ENCODE peak calls at places on chromosome 15, in eight cellular contexts. F is endothelial cell, Y is coronary artery, J is mesothelial cell of epicardium, O is body of pancreas, C is neural crest cell, H is Panc1, S is cardiac muscle cell. W is an unnamed sample.

GRCh38 chr15:45314960-45315359 is 62.9 kb downstream of the SLC28A2 start:
- DNase-seq in J (no peak), Y (no peak), C (peak), S (no peak), O (peak), F (peak), H (no peak), W (no peak)

GRCh38 chr15:93706881-93707280 is 524.5 kb upstream of the MCTP2 start:
- DNase-seq in O (no peak), Y (no peak), S (no peak), J (no peak), H (no peak), C (no peak), F (no peak), W (no peak)

GRCh38 chr15:93331545-93332117 is 242.6 kb upstream of the RGMA start:
- DNase-seq in O (peak), F (peak), H (no peak), S (peak), J (no peak), Y (no peak), C (no peak), W (no peak)

GRCh38 chr15:68431037-68431791 is 749 bp downstream of the ITGA11 start:
- DNase-seq in C (no peak), S (peak), Y (peak), H (no peak), O (no peak), J (peak), F (peak), W (peak)

GRCh38 chr15:77107068-77107467 is 36.2 kb upstream of the TSPAN3 start:
- DNase-seq in F (no peak), Y (no peak), J (no peak), C (no peak), H (no peak), S (no peak), O (peak), W (no peak)

GRCh38 chr15:100252359-100252758 is 89.4 kb downstream of the ADAMTS17 start:
- DNase-seq in Y (peak), S (no peak), J (no peak), C (no peak), H (no peak), F (no peak), O (no peak), W (peak)

GRCh38 chr15:73142802-73143762 is 90.8 kb downstream of the NEO1 start:
- DNase-seq in S (no peak), O (no peak), F (no peak), J (no peak), C (no peak), H (no peak), Y (no peak), W (no peak)

GRCh38 chr15:101170568-101171350 is 81.1 kb downstream of the CHSY1 start:
- DNase-seq in J (no peak), F (no peak), Y (peak), O (no peak), S (no peak), H (no peak), C (no peak), W (no peak)

GRCh38 chr15:63338170-63338569 is 43.5 kb downstream of the CA12 start:
- DNase-seq in O (no peak), F (no peak), S (no peak), Y (no peak), C (no peak), H (no peak), J (no peak), W (no peak)

GRCh38 chr15:32979710-32980109 is 214.8 kb downstream of the FMN1 start:
- DNase-seq in F (no peak), S (no peak), H (no peak), O (no peak), Y (no peak), C (no peak), J (no peak), W (no peak)

GRCh38 chr15:35545316-35545824 is 595 bp downstream of the DPH6 start:
- DNase-seq in Y (peak), J (peak), O (peak), S (peak), C (peak), F (peak), H (peak), W (no peak)

GRCh38 chr15:60396560-60396963 is 1.2 kb downstream of the ANXA2 start:
- DNase-seq in S (no peak), F (no peak), J (no peak), H (no peak), O (no peak), Y (no peak), C (no peak), W (no peak)

GRCh38 chr15:48644827-48645557 is 517 bp downstream of the FBN1 start:
- DNase-seq in F (peak), S (peak), Y (peak), O (peak), J (peak), H (no peak), C (peak), W (peak)

GRCh38 chr15:81091889-81092558 is 42.0 kb upstream of the CFAP161 start:
- DNase-seq in J (no peak), Y (no peak), C (no peak), H (peak), F (no peak), O (peak), S (peak), W (no peak)

GRCh38 chr15:90035095-90035834 is 34.1 kb downstream of the ZNF710 start:
- DNase-seq in Y (peak), H (no peak), O (peak), F (no peak), C (no peak), S (no peak), J (no peak), W (no peak)

GRCh38 chr15:49731187-49731828 is 110.5 kb downstream of the DTWD1 start:
- DNase-seq in J (no peak), S (no peak), F (no peak), C (no peak), O (peak), H (no peak), Y (no peak), W (no peak)

GRCh38 chr15:41429003-41429890 is 12.4 kb downstream of the RTF1 start:
- DNase-seq in H (no peak), F (no peak), J (no peak), S (no peak), C (no peak), O (no peak), Y (no peak), W (no peak)

GRCh38 chr15:48466825-48467224 is 135.6 kb downstream of the DUT start:
- DNase-seq in J (no peak), H (no peak), C (no peak), O (no peak), S (no peak), F (no peak), Y (no peak), W (no peak)

GRCh38 chr15:92683511-92683834 is 27.9 kb upstream of the FAM174B start:
- DNase-seq in S (peak), O (peak), C (peak), J (peak), F (peak), H (peak), Y (no peak), W (no peak)

GRCh38 chr15:62053439-62054085 is 6.7 kb downstream of the VPS13C start:
- DNase-seq in O (no peak), F (no peak), Y (no peak), S (no peak), H (no peak), J (no peak), C (no peak), W (no peak)

GRCh38 chr15:68261241-68261640 is 16.3 kb upstream of the FEM1B start:
- DNase-seq in S (no peak), Y (no peak), O (no peak), C (no peak), J (no peak), H (no peak), F (no peak), W (no peak)

GRCh38 chr15:51736069-51736468 is 1.4 kb downstream of the LYSMD2 start:
- DNase-seq in C (no peak), F (no peak), O (no peak), Y (no peak), J (no peak), S (no peak), H (no peak), W (no peak)

GRCh38 chr15:51737538-51738305 is at the start of gene LYSMD2:
- DNase-seq in H (no peak), F (peak), Y (peak), J (peak), O (peak), S (peak), C (peak), W (peak)

GRCh38 chr15:51735611-51736010 is 1.8 kb downstream of the LYSMD2 start:
- DNase-seq in C (no peak), F (no peak), O (no peak), J (no peak), Y (no peak), H (no peak), S (no peak), W (no peak)

GRCh38 chr15:51736646-51737537 is 563 bp downstream of the LYSMD2 start:
- DNase-seq in Y (no peak), J (no peak), C (peak), H (no peak), S (peak), O (peak), F (peak), W (no peak)

DNA sequence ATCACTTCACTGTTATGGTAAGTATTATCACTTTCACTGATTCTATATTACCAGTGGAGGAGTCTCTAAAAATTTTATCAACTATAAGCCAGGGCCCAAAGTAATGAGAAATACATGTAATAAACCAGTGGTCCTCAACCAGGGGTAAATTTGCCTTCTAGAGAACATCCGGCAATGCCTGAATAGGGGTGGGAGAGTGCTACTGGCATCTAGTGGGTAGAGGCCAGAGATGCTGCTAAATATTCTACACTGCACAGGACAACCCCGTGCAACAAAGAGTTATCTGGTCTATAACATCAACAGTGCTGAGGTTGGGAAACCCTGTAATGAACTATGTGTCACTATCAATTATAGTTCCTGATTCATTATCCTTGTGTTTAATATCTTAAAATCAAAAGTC is 2.2 kb downstream of the LYSMD2 start:
- DNase-seq in J (no peak), S (no peak), C (no peak), Y (no peak), H (no peak), O (no peak), F (no peak), W (no peak)
- TF ChIP-seq CTCF in J (no peak), S (no peak), C (no peak), Y (no peak), H (peak), O (no peak), F (no peak), W (no peak)

DNA sequence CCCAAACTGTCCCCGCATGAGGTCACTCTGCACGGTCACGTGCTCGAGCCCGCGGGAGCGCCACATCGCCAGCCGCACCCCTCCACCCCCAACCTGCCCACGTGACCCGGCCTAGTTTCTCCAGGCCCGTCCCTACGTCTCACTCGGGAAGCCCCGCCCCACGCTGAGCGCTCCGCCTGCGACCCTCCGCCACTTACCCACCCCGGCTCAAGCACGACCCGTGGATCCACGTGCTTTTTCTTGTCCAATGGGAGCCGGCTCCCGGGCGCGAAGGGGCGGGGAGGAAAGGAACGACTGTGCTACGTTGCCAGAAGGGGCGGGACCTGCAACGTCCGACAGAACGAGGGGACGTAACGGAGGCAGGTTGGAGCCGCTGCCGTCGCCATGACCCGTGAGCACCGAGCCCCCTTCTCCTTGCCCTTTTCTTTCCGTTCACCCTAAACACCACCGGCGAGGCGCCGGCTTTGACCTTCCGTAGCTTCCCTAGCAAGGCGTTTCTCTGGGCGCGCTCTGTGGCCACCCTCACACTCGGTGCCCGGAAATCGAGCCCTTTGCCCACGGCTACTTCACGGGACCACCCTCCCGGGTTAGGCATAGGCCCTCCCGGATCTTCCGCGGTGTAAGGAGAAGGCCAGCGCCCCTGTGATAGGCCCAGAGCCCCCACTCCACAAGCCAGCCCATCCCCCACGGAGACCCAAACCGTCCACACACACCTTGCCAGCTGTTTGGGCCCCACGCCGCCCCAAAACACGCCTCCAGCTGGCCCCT is at the start of gene SERF2:
- DNase-seq in Y (peak), C (peak), O (peak), F (peak), S (peak), H (peak), J (peak), W (peak)
- TF ChIP-seq CTCF in Y (no peak), C (no peak), O (no peak), F (no peak), S (no peak), H (no peak), J (no peak), W (no peak)

GRCh38 chr15:71386448-71387236 is 271.4 kb downstream of the THSD4 start:
- DNase-seq in J (no peak), S (peak), C (no peak), O (no peak), F (peak), Y (no peak), H (no peak), W (no peak)
- TF ChIP-seq CTCF in J (peak), S (peak), C (peak), O (peak), F (peak), Y (peak), H (peak), W (peak)

GRCh38 chr15:59355730-59356129 is 16.9 kb downstream of the MYO1E start:
- DNase-seq in Y (no peak), H (no peak), O (no peak), J (no peak), C (no peak), F (no peak), S (no peak), W (no peak)

GRCh38 chr15:59364238-59364637 is 8.4 kb downstream of the MYO1E start:
- DNase-seq in C (no peak), F (no peak), S (no peak), H (no peak), J (no peak), Y (no peak), O (no peak), W (no peak)

GRCh38 chr15:59362339-59362738 is 10.3 kb downstream of the MYO1E start:
- DNase-seq in O (no peak), J (no peak), F (no peak), C (no peak), Y (no peak), H (no peak), S (no peak), W (no peak)

GRCh38 chr15:59360896-59361295 is 11.8 kb downstream of the MYO1E start:
- DNase-seq in Y (no peak), C (no peak), S (no peak), F (no peak), J (no peak), O (no peak), H (no peak), W (no peak)

GRCh38 chr15:59360305-59360704 is 12.4 kb downstream of the MYO1E start:
- DNase-seq in O (no peak), H (no peak), S (no peak), F (no peak), Y (no peak), C (no peak), J (no peak), W (no peak)
- TF ChIP-seq CTCF in O (no peak), H (no peak), S (peak), F (peak), Y (peak), C (peak), J (peak), W (peak)

GRCh38 chr15:70259640-70260066 is 161.9 kb upstream of the TLE3 start:
- DNase-seq in O (no peak), C (no peak), S (no peak), F (peak), Y (no peak), J (no peak), H (no peak), W (no peak)
- TF ChIP-seq CTCF in O (no peak), C (no peak), S (no peak), F (no peak), Y (no peak), J (no peak), H (no peak), W (peak)